ENCODE peak calls at places on chromosomes 5 and 9, in eight cellular contexts. One of them, this sample, is unnamed. For H3K27me3, the result is how much of the 10 kb centered on the place peaks cover.

GRCh38 chr9:74760031-74760700 is 127.6 kb downstream of the TRPM6 start:
- DNase-seq in CD4-positive, alpha-beta memory T cell: no peak
- DNase-seq in upper lobe of right lung: no peak
- DNase-seq in heart right ventricle: no peak
- DNase-seq in mesenchymal stem cell: peak
- DNase-seq in spleen: no peak
- DNase-seq in H9: no peak
- DNase-seq in left ventricle myocardium inferior: no peak
- DNase-seq in this sample: no peak

GRCh38 chr9:116317503-116317902 is 163.9 kb downstream of the PAPPA start:
- DNase-seq in CD4-positive, alpha-beta memory T cell: no peak
- DNase-seq in upper lobe of right lung: no peak
- DNase-seq in heart right ventricle: no peak
- DNase-seq in mesenchymal stem cell: no peak
- DNase-seq in spleen: no peak
- DNase-seq in H9: no peak
- DNase-seq in left ventricle myocardium inferior: no peak
- DNase-seq in this sample: no peak

GRCh38 chr5:130206686-130207085 is 302.4 kb downstream of the CHSY3 start:
- DNase-seq in CD4-positive, alpha-beta memory T cell: no peak
- DNase-seq in upper lobe of right lung: no peak
- DNase-seq in heart right ventricle: no peak
- DNase-seq in mesenchymal stem cell: no peak
- DNase-seq in spleen: no peak
- DNase-seq in H9: no peak
- DNase-seq in left ventricle myocardium inferior: no peak
- DNase-seq in this sample: no peak

GRCh38 chr5:171757853-171758535 is 27.6 kb upstream of the SMIM23 start:
- DNase-seq in CD4-positive, alpha-beta memory T cell: no peak
- DNase-seq in upper lobe of right lung: no peak
- DNase-seq in heart right ventricle: no peak
- DNase-seq in mesenchymal stem cell: peak
- DNase-seq in spleen: no peak
- DNase-seq in H9: no peak
- DNase-seq in left ventricle myocardium inferior: no peak
- DNase-seq in this sample: no peak

GRCh38 chr9:98536542-98537173 is 172.1 kb downstream of the GABBR2 start:
- DNase-seq in CD4-positive, alpha-beta memory T cell: no peak
- DNase-seq in upper lobe of right lung: no peak
- DNase-seq in heart right ventricle: no peak
- DNase-seq in mesenchymal stem cell: no peak
- DNase-seq in spleen: no peak
- DNase-seq in H9: peak
- DNase-seq in left ventricle myocardium inferior: no peak
- DNase-seq in this sample: no peak

GRCh38 chr9:110828148-110828730 is 159.6 kb downstream of the MUSK start:
- DNase-seq in CD4-positive, alpha-beta memory T cell: no peak
- DNase-seq in upper lobe of right lung: no peak
- DNase-seq in heart right ventricle: peak
- DNase-seq in mesenchymal stem cell: peak
- DNase-seq in spleen: no peak
- DNase-seq in H9: no peak
- DNase-seq in left ventricle myocardium inferior: peak
- DNase-seq in this sample: no peak

GRCh38 chr5:83972236-83972635 is 251.6 kb upstream of the HAPLN1 start:
- DNase-seq in CD4-positive, alpha-beta memory T cell: no peak
- DNase-seq in upper lobe of right lung: no peak
- DNase-seq in heart right ventricle: no peak
- DNase-seq in mesenchymal stem cell: peak
- DNase-seq in spleen: no peak
- DNase-seq in H9: no peak
- DNase-seq in left ventricle myocardium inferior: no peak
- DNase-seq in this sample: no peak

GRCh38 chr5:126961702-126962101 is 68.7 kb downstream of the MARCHF3 start:
- DNase-seq in CD4-positive, alpha-beta memory T cell: no peak
- DNase-seq in upper lobe of right lung: no peak
- DNase-seq in heart right ventricle: no peak
- DNase-seq in mesenchymal stem cell: peak
- DNase-seq in spleen: no peak
- DNase-seq in H9: no peak
- DNase-seq in left ventricle myocardium inferior: no peak
- DNase-seq in this sample: no peak

GRCh38 chr5:154237946-154238345 is 47.4 kb downstream of the GALNT10 start:
- DNase-seq in CD4-positive, alpha-beta memory T cell: no peak
- DNase-seq in upper lobe of right lung: no peak
- DNase-seq in heart right ventricle: no peak
- DNase-seq in mesenchymal stem cell: no peak
- DNase-seq in spleen: no peak
- DNase-seq in H9: no peak
- DNase-seq in left ventricle myocardium inferior: no peak
- DNase-seq in this sample: no peak

GRCh38 chr9:18806277-18806676 is 226.7 kb downstream of the SAXO1 start:
- DNase-seq in CD4-positive, alpha-beta memory T cell: no peak
- DNase-seq in upper lobe of right lung: no peak
- DNase-seq in heart right ventricle: no peak
- DNase-seq in mesenchymal stem cell: no peak
- DNase-seq in spleen: no peak
- DNase-seq in H9: no peak
- DNase-seq in left ventricle myocardium inferior: no peak
- DNase-seq in this sample: no peak

GRCh38 chr5:62373382-62373781 is 30.3 kb downstream of the DIMT1 start:
- DNase-seq in CD4-positive, alpha-beta memory T cell: no peak
- DNase-seq in upper lobe of right lung: no peak
- DNase-seq in heart right ventricle: no peak
- DNase-seq in mesenchymal stem cell: no peak
- DNase-seq in spleen: no peak
- DNase-seq in H9: no peak
- DNase-seq in left ventricle myocardium inferior: no peak
- DNase-seq in this sample: no peak

GRCh38 chr5:24226492-24226891 is 418.3 kb downstream of the CDH10 start:
- DNase-seq in CD4-positive, alpha-beta memory T cell: no peak
- DNase-seq in upper lobe of right lung: no peak
- DNase-seq in heart right ventricle: no peak
- DNase-seq in mesenchymal stem cell: no peak
- DNase-seq in spleen: no peak
- DNase-seq in H9: no peak
- DNase-seq in left ventricle myocardium inferior: no peak
- DNase-seq in this sample: no peak

GRCh38 chr5:170103447-170103846 is 2.2 kb upstream of the FOXI1 start:
- DNase-seq in CD4-positive, alpha-beta memory T cell: no peak
- DNase-seq in upper lobe of right lung: no peak
- DNase-seq in heart right ventricle: no peak
- DNase-seq in mesenchymal stem cell: no peak
- DNase-seq in spleen: no peak
- DNase-seq in H9: no peak
- DNase-seq in left ventricle myocardium inferior: no peak
- DNase-seq in this sample: no peak

GRCh38 chr9:82438581-82438980 is 450.0 kb downstream of the SPATA31D1 start:
- DNase-seq in CD4-positive, alpha-beta memory T cell: no peak
- DNase-seq in upper lobe of right lung: no peak
- DNase-seq in heart right ventricle: no peak
- DNase-seq in mesenchymal stem cell: no peak
- DNase-seq in spleen: no peak
- DNase-seq in H9: no peak
- DNase-seq in left ventricle myocardium inferior: no peak
- DNase-seq in this sample: no peak

GRCh38 chr5:53259176-53259575 is 149.6 kb upstream of the MOCS2 start:
- DNase-seq in CD4-positive, alpha-beta memory T cell: no peak
- DNase-seq in upper lobe of right lung: no peak
- DNase-seq in heart right ventricle: no peak
- DNase-seq in mesenchymal stem cell: no peak
- DNase-seq in spleen: no peak
- DNase-seq in H9: no peak
- DNase-seq in left ventricle myocardium inferior: no peak
- DNase-seq in this sample: no peak

GRCh38 chr5:72667708-72668107 is 148.8 kb upstream of the TNPO1 start:
- DNase-seq in CD4-positive, alpha-beta memory T cell: no peak
- DNase-seq in upper lobe of right lung: no peak
- DNase-seq in heart right ventricle: no peak
- DNase-seq in mesenchymal stem cell: no peak
- DNase-seq in spleen: no peak
- DNase-seq in H9: no peak
- DNase-seq in left ventricle myocardium inferior: no peak
- DNase-seq in this sample: no peak

GRCh38 chr5:118956727-118957126 is 31.6 kb downstream of the DTWD2 start:
- DNase-seq in CD4-positive, alpha-beta memory T cell: no peak
- DNase-seq in upper lobe of right lung: no peak
- DNase-seq in heart right ventricle: no peak
- DNase-seq in mesenchymal stem cell: peak
- DNase-seq in spleen: no peak
- DNase-seq in H9: no peak
- DNase-seq in left ventricle myocardium inferior: no peak
- DNase-seq in this sample: no peak

GRCh38 chr5:98796197-98796972 is 22.9 kb downstream of the RGMB start:
- DNase-seq in CD4-positive, alpha-beta memory T cell: peak
- DNase-seq in upper lobe of right lung: no peak
- DNase-seq in heart right ventricle: peak
- DNase-seq in mesenchymal stem cell: peak
- DNase-seq in spleen: no peak
- DNase-seq in H9: peak
- DNase-seq in left ventricle myocardium inferior: no peak
- DNase-seq in this sample: peak

GRCh38 chr5:138913773-138914172 is 38.6 kb upstream of the LRRTM2 start:
- DNase-seq in CD4-positive, alpha-beta memory T cell: no peak
- DNase-seq in upper lobe of right lung: no peak
- DNase-seq in heart right ventricle: no peak
- DNase-seq in mesenchymal stem cell: no peak
- DNase-seq in spleen: no peak
- DNase-seq in H9: no peak
- DNase-seq in left ventricle myocardium inferior: no peak
- DNase-seq in this sample: no peak

DNA sequence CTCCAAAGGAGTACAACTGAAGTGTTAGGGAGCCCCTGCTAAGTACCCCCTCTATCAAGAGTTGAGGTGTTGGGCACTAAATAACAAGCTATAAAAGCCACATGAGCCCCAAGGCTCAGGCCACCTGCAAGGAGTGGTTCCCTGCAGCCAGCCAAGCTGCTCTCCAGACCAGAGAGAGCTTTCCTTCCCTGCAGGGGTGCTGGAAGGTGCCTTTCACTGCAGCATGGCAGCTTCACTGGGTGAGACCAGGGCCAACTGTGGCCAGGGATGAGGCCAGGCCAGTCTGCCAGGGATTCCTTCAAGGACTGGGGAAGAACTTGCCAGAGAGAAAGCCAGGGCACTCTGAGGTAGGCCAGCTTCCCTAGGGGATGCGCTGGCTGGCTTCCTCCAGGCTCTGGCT is 14.9 kb downstream of the GADD45G start:
- DNase-seq in CD4-positive, alpha-beta memory T cell: no peak
- DNase-seq in upper lobe of right lung: no peak
- DNase-seq in heart right ventricle: no peak
- DNase-seq in mesenchymal stem cell: no peak
- DNase-seq in spleen: no peak
- DNase-seq in H9: no peak
- DNase-seq in left ventricle myocardium inferior: no peak
- DNase-seq in this sample: no peak
- H3K27me3 ChIP-seq in CD4-positive, alpha-beta memory T cell: under half
- H3K27me3 ChIP-seq in upper lobe of right lung: under half
- H3K27me3 ChIP-seq in heart right ventricle: under half
- H3K27me3 ChIP-seq in mesenchymal stem cell: half or more
- H3K27me3 ChIP-seq in spleen: under half
- H3K27me3 ChIP-seq in H9: under half
- H3K27me3 ChIP-seq in left ventricle myocardium inferior: under half
- H3K27me3 ChIP-seq in this sample: under half

GRCh38 chr5:55572011-55572410 is 37.2 kb upstream of the PLPP1 start:
- DNase-seq in CD4-positive, alpha-beta memory T cell: no peak
- DNase-seq in upper lobe of right lung: no peak
- DNase-seq in heart right ventricle: no peak
- DNase-seq in mesenchymal stem cell: no peak
- DNase-seq in spleen: no peak
- DNase-seq in H9: no peak
- DNase-seq in left ventricle myocardium inferior: no peak
- DNase-seq in this sample: no peak

GRCh38 chr5:55570026-55570425 is 35.3 kb upstream of the PLPP1 start:
- DNase-seq in CD4-positive, alpha-beta memory T cell: no peak
- DNase-seq in upper lobe of right lung: no peak
- DNase-seq in heart right ventricle: no peak
- DNase-seq in mesenchymal stem cell: peak
- DNase-seq in spleen: no peak
- DNase-seq in H9: no peak
- DNase-seq in left ventricle myocardium inferior: no peak
- DNase-seq in this sample: no peak

GRCh38 chr5:55568629-55569512 is 34.1 kb upstream of the PLPP1 start:
- DNase-seq in CD4-positive, alpha-beta memory T cell: no peak
- DNase-seq in upper lobe of right lung: no peak
- DNase-seq in heart right ventricle: no peak
- DNase-seq in mesenchymal stem cell: no peak
- DNase-seq in spleen: no peak
- DNase-seq in H9: no peak
- DNase-seq in left ventricle myocardium inferior: no peak
- DNase-seq in this sample: no peak

GRCh38 chr5:55572600-55572999 is 37.8 kb upstream of the PLPP1 start:
- DNase-seq in CD4-positive, alpha-beta memory T cell: no peak
- DNase-seq in upper lobe of right lung: no peak
- DNase-seq in heart right ventricle: no peak
- DNase-seq in mesenchymal stem cell: no peak
- DNase-seq in spleen: no peak
- DNase-seq in H9: no peak
- DNase-seq in left ventricle myocardium inferior: no peak
- DNase-seq in this sample: no peak

DNA sequence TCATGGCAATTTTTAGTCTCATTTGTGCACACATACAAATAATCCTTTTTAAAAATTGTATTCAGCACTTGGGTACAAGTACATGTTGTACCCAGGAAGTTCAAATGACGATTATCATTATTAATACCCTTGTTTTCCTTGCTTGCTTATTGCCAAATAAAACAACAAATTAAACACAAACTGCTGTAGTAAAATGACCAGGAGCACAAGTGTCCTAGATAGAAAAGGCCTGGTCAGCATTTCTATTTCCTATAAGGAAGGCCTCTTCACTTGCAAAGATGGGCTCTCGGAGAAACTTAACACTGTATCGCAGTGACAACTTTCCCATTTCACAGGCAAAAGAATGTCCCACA is 34.7 kb upstream of the PLPP1 start:
- DNase-seq in CD4-positive, alpha-beta memory T cell: no peak
- DNase-seq in upper lobe of right lung: no peak
- DNase-seq in heart right ventricle: no peak
- DNase-seq in mesenchymal stem cell: no peak
- DNase-seq in spleen: no peak
- DNase-seq in H9: no peak
- DNase-seq in left ventricle myocardium inferior: no peak
- DNase-seq in this sample: no peak
- H3K27me3 ChIP-seq in CD4-positive, alpha-beta memory T cell: under half
- H3K27me3 ChIP-seq in upper lobe of right lung: under half
- H3K27me3 ChIP-seq in heart right ventricle: under half
- H3K27me3 ChIP-seq in mesenchymal stem cell: under half
- H3K27me3 ChIP-seq in spleen: under half
- H3K27me3 ChIP-seq in H9: under half
- H3K27me3 ChIP-seq in left ventricle myocardium inferior: under half
- H3K27me3 ChIP-seq in this sample: under half

GRCh38 chr9:124101593-124101992 is 90.0 kb downstream of the LHX2 start:
- DNase-seq in CD4-positive, alpha-beta memory T cell: no peak
- DNase-seq in upper lobe of right lung: no peak
- DNase-seq in heart right ventricle: no peak
- DNase-seq in mesenchymal stem cell: no peak
- DNase-seq in spleen: no peak
- DNase-seq in H9: no peak
- DNase-seq in left ventricle myocardium inferior: no peak
- DNase-seq in this sample: no peak
- H3K27me3 ChIP-seq in CD4-positive, alpha-beta memory T cell: under half
- H3K27me3 ChIP-seq in upper lobe of right lung: under half
- H3K27me3 ChIP-seq in heart right ventricle: under half
- H3K27me3 ChIP-seq in mesenchymal stem cell: half or more
- H3K27me3 ChIP-seq in spleen: under half
- H3K27me3 ChIP-seq in H9: under half
- H3K27me3 ChIP-seq in left ventricle myocardium inferior: half or more
- H3K27me3 ChIP-seq in this sample: under half

GRCh38 chr5:168413062-168413461 is 73.2 kb upstream of the RARS1 start:
- DNase-seq in CD4-positive, alpha-beta memory T cell: no peak
- DNase-seq in upper lobe of right lung: no peak
- DNase-seq in heart right ventricle: no peak
- DNase-seq in mesenchymal stem cell: no peak
- DNase-seq in spleen: peak
- DNase-seq in H9: no peak
- DNase-seq in left ventricle myocardium inferior: no peak
- DNase-seq in this sample: no peak
- H3K27me3 ChIP-seq in CD4-positive, alpha-beta memory T cell: under half
- H3K27me3 ChIP-seq in upper lobe of right lung: under half
- H3K27me3 ChIP-seq in heart right ventricle: under half
- H3K27me3 ChIP-seq in mesenchymal stem cell: under half
- H3K27me3 ChIP-seq in spleen: under half
- H3K27me3 ChIP-seq in H9: under half
- H3K27me3 ChIP-seq in left ventricle myocardium inferior: under half
- H3K27me3 ChIP-seq in this sample: under half